ENCODE peak calls at places on chromosomes 7 and 10, in four cellular contexts. F is HCT116; P is activated effector memory CD4-positive, alpha-beta T cell treated with anti-CD3 and anti-CD28 coated beads, Interleukin-2, amount 50 U/mL, for 16 hours; E is stimulated activated CD4-positive, alpha-beta T cell treated with anti-CD3 and anti-CD28 coated beads, TNF-alpha, amount 100 ng/mL, for 48 hours. I is an unnamed sample.

GRCh38 chr7:40733111-40733510 is 598.3 kb downstream of the SUGCT start:
- DNase-seq in F (no peak), E (no peak), P (no peak), I (peak; percentile 48)

GRCh38 chr10:65900271-65900670 is 1025.6 kb upstream of the LRRTM3 start:
- DNase-seq in E (no peak), P (no peak), F (no peak), I (no peak)

GRCh38 chr7:80207501-80207900 is 72.9 kb downstream of the GNAI1 start:
- DNase-seq in F (no peak), P (no peak), E (no peak), I (no peak)

GRCh38 chr7:151456276-151456675 is 16.3 kb upstream of the CRYGN start:
- DNase-seq in F (no peak), E (no peak), P (no peak), I (no peak)

GRCh38 chr10:107430446-107430845 is 265.9 kb upstream of the SORCS1 start:
- DNase-seq in P (no peak), E (no peak), F (no peak), I (no peak)

GRCh38 chr7:121385800-121386179 is 10.3 kb downstream of the FAM3C start:
- DNase-seq in P (no peak), F (no peak), E (no peak), I (no peak)

GRCh38 chr7:155208681-155209477 is 88.8 kb upstream of the INSIG1 start:
- DNase-seq in F (peak; percentile 35), P (peak; percentile 63), E (no peak), I (peak; percentile 73)

GRCh38 chr7:155713382-155713781 is 68.9 kb downstream of the RBM33 start:
- DNase-seq in E (no peak), F (no peak), P (no peak), I (no peak)

I was measured in PC-9.